ENCODE peak calls at places on chromosomes 13 and 19, in four cellular contexts. One of them, this sample, is unnamed.

GRCh38 chr13:48214519-48215121 is 18.4 kb upstream of the ITM2B start:
- DNase-seq in IMR-90: no peak
- DNase-seq in H9: no peak
- DNase-seq in H1: no peak
- DNase-seq in this sample: no peak

GRCh38 chr19:19113040-19113541 is 25.2 kb downstream of the TMEM161A start:
- DNase-seq in IMR-90: peak; percentile 74
- DNase-seq in H9: peak; percentile 84
- DNase-seq in H1: no peak
- DNase-seq in this sample: peak; percentile 54

GRCh38 chr19:35316560-35316959 is 12.4 kb upstream of the CD22 start:
- DNase-seq in IMR-90: no peak
- DNase-seq in H9: no peak
- DNase-seq in H1: no peak
- DNase-seq in this sample: no peak

GRCh38 chr13:62387642-62388041 is 972.0 kb upstream of the PCDH20 start:
- DNase-seq in IMR-90: peak; percentile 36
- DNase-seq in H9: no peak
- DNase-seq in H1: no peak
- DNase-seq in this sample: peak; percentile 41

GRCh38 chr19:8209965-8210659 is 942 bp downstream of the CERS4 start:
- DNase-seq in IMR-90: no peak
- DNase-seq in H9: no peak
- DNase-seq in H1: no peak
- DNase-seq in this sample: no peak

GRCh38 chr13:102040812-102041211 is 361.0 kb downstream of the FGF14 start:
- DNase-seq in IMR-90: no peak
- DNase-seq in H9: no peak
- DNase-seq in H1: no peak
- DNase-seq in this sample: no peak

GRCh38 chr19:30059741-30060140 is 117.7 kb downstream of the URI1 start:
- DNase-seq in IMR-90: no peak
- DNase-seq in H9: no peak
- DNase-seq in H1: no peak
- DNase-seq in this sample: no peak

GRCh38 chr13:109381546-109382180 is 404.7 kb downstream of the IRS2 start:
- DNase-seq in IMR-90: peak; percentile 71
- DNase-seq in H9: no peak
- DNase-seq in H1: no peak
- DNase-seq in this sample: no peak

GRCh38 chr13:37753776-37754175 is 115.8 kb downstream of the TRPC4 start:
- DNase-seq in IMR-90: no peak
- DNase-seq in H9: no peak
- DNase-seq in H1: no peak
- DNase-seq in this sample: peak; percentile 47

GRCh38 chr19:19105365-19106060 is 32.8 kb downstream of the TMEM161A start:
- DNase-seq in IMR-90: no peak
- DNase-seq in H9: peak; percentile 92
- DNase-seq in H1: no peak
- DNase-seq in this sample: peak; percentile 84

GRCh38 chr19:4870025-4870700 is 2.7 kb upstream of the PLIN3 start:
- DNase-seq in IMR-90: peak; percentile 92
- DNase-seq in H9: peak; percentile 81
- DNase-seq in H1: peak; percentile 49
- DNase-seq in this sample: peak; percentile 93

GRCh38 chr13:107348471-107348870 is 780.5 kb upstream of the ARGLU1 start:
- DNase-seq in IMR-90: peak; percentile 60
- DNase-seq in H9: no peak
- DNase-seq in H1: no peak
- DNase-seq in this sample: no peak

GRCh38 chr13:107348931-107349330 is 781.0 kb upstream of the ARGLU1 start:
- DNase-seq in IMR-90: peak; percentile 70
- DNase-seq in H9: no peak
- DNase-seq in H1: no peak
- DNase-seq in this sample: no peak

GRCh38 chr13:107347641-107348369 is 779.9 kb upstream of the ARGLU1 start:
- DNase-seq in IMR-90: no peak
- DNase-seq in H9: no peak
- DNase-seq in H1: no peak
- DNase-seq in this sample: no peak

DNA sequence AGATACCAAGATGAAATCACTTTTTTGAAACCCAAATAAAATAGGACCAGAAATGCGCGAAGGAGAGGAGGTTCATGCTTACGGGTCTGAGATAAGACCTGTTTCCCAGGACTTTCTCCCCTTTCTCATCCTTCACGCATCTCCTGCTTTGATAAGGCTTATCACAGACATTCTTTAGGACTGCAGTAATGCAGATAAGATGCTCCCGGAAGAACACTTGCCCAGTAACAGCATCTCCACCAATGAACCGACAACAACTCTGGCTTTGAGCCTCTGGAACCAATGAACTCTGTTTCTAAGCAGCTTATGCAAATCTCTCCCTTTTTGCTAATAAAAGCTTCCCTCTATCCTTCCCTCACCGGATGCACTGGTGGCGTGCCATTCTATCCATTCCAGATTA is 783.4 kb upstream of the ARGLU1 start:
- DNase-seq in IMR-90: peak; percentile 62
- DNase-seq in H9: no peak
- DNase-seq in H1: no peak
- DNase-seq in this sample: peak; percentile 98
- H4K5ac ChIP-seq in IMR-90: peak overlapping the region; percentile 58
- H4K5ac ChIP-seq in H9: no peak overlapping the region
- H4K5ac ChIP-seq in H1: no peak overlapping the region
- H4K5ac ChIP-seq in this sample: no peak overlapping the region

GRCh38 chr19:1132625-1133383 is 29.0 kb downstream of the GPX4 start:
- DNase-seq in IMR-90: no peak
- DNase-seq in H9: no peak
- DNase-seq in H1: no peak
- DNase-seq in this sample: no peak
- H2BK120ac ChIP-seq in IMR-90: peak overlapping the region; percentile 73
- H2BK120ac ChIP-seq in H9: no peak overlapping the region
- H2BK120ac ChIP-seq in H1: no peak overlapping the region
- H2BK120ac ChIP-seq in this sample: no peak overlapping the region

GRCh38 chr13:113531041-113531873 is 40.7 kb upstream of the DCUN1D2 start:
- DNase-seq in IMR-90: no peak
- DNase-seq in H9: peak; percentile 22
- DNase-seq in H1: no peak
- DNase-seq in this sample: no peak
- H4K5ac ChIP-seq in IMR-90: no peak overlapping the region
- H4K5ac ChIP-seq in H9: no peak overlapping the region
- H4K5ac ChIP-seq in H1: no peak overlapping the region
- H4K5ac ChIP-seq in this sample: no peak overlapping the region

GRCh38 chr13:44575035-44575434 is 1.1 kb downstream of the TSC22D1 start:
- DNase-seq in IMR-90: no peak
- DNase-seq in H9: no peak
- DNase-seq in H1: no peak
- DNase-seq in this sample: no peak

GRCh38 chr13:44577236-44578063 is 1.3 kb upstream of the TSC22D1 start:
- DNase-seq in IMR-90: peak; percentile 95
- DNase-seq in H9: peak; percentile 99
- DNase-seq in H1: peak; percentile 95
- DNase-seq in this sample: peak; percentile 98

GRCh38 chr13:44575741-44576395 is at the start of gene TSC22D1:
- DNase-seq in IMR-90: peak; percentile 56
- DNase-seq in H9: peak; percentile 33
- DNase-seq in H1: no peak
- DNase-seq in this sample: peak; percentile 57

GRCh38 chr13:44576396-44577235 is 486 bp upstream of the TSC22D1 start:
- DNase-seq in IMR-90: no peak
- DNase-seq in H9: no peak
- DNase-seq in H1: no peak
- DNase-seq in this sample: no peak

GRCh38 chr13:44578064-44578394 is 1.9 kb upstream of the TSC22D1 start:
- DNase-seq in IMR-90: no peak
- DNase-seq in H9: no peak
- DNase-seq in H1: no peak
- DNase-seq in this sample: peak; percentile 74
- H2BK120ac ChIP-seq in IMR-90: peak overlapping the region; percentile 66
- H2BK120ac ChIP-seq in H9: peak overlapping the region; percentile 97
- H2BK120ac ChIP-seq in H1: peak overlapping the region; percentile 12
- H2BK120ac ChIP-seq in this sample: no peak overlapping the region

GRCh38 chr19:46954502-46955004 is 65.1 kb upstream of the NPAS1 start:
- DNase-seq in IMR-90: no peak
- DNase-seq in H9: no peak
- DNase-seq in H1: no peak
- DNase-seq in this sample: no peak

GRCh38 chr19:46952874-46953273 is 66.8 kb upstream of the NPAS1 start:
- DNase-seq in IMR-90: no peak
- DNase-seq in H9: no peak
- DNase-seq in H1: no peak
- DNase-seq in this sample: no peak

GRCh38 chr19:46950526-46951235 is 69.0 kb upstream of the NPAS1 start:
- DNase-seq in IMR-90: no peak
- DNase-seq in H9: no peak
- DNase-seq in H1: no peak
- DNase-seq in this sample: no peak

GRCh38 chr19:46953955-46954501 is 65.6 kb upstream of the NPAS1 start:
- DNase-seq in IMR-90: no peak
- DNase-seq in H9: no peak
- DNase-seq in H1: no peak
- DNase-seq in this sample: no peak

GRCh38 chr19:46951236-46951986 is 68.2 kb upstream of the NPAS1 start:
- DNase-seq in IMR-90: peak; percentile 45
- DNase-seq in H9: no peak
- DNase-seq in H1: no peak
- DNase-seq in this sample: no peak
- H4K5ac ChIP-seq in IMR-90: no peak overlapping the region
- H4K5ac ChIP-seq in H9: no peak overlapping the region
- H4K5ac ChIP-seq in H1: no peak overlapping the region
- H4K5ac ChIP-seq in this sample: no peak overlapping the region

GRCh38 chr13:98549006-98549727 is 27.7 kb downstream of the STK24 start:
- DNase-seq in IMR-90: peak; percentile 98
- DNase-seq in H9: no peak
- DNase-seq in H1: no peak
- DNase-seq in this sample: no peak

GRCh38 chr13:98546402-98546801 is 30.5 kb downstream of the STK24 start:
- DNase-seq in IMR-90: no peak
- DNase-seq in H9: no peak
- DNase-seq in H1: no peak
- DNase-seq in this sample: peak; percentile 49

GRCh38 chr13:98549728-98550317 is 27.1 kb downstream of the STK24 start:
- DNase-seq in IMR-90: peak; percentile 60
- DNase-seq in H9: no peak
- DNase-seq in H1: no peak
- DNase-seq in this sample: no peak

GRCh38 chr13:98547455-98547854 is 29.5 kb downstream of the STK24 start:
- DNase-seq in IMR-90: no peak
- DNase-seq in H9: no peak
- DNase-seq in H1: no peak
- DNase-seq in this sample: no peak

DNA sequence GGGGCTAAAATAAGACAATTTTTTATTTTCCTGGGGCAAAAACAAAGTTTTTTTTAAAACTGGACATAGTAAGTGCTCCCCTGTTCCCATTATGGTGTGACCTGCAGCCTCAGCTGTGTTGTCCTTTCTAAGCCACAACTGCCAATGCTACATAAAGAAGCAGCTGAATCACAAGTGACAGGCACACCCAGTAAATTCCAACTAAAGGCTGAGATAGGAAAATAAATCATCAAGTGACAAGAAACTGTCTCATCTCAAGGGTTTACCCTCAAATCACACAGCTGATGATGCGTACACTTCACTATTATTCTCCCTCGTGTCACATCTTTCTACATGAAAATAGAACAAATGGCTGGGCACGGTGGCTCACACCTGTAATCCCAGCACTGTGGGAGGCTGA is 28.7 kb downstream of the STK24 start:
- DNase-seq in IMR-90: peak; percentile 42
- DNase-seq in H9: no peak
- DNase-seq in H1: no peak
- DNase-seq in this sample: no peak
- H2BK120ac ChIP-seq in IMR-90: peak overlapping the region; percentile 66
- H2BK120ac ChIP-seq in H9: no peak overlapping the region
- H2BK120ac ChIP-seq in H1: no peak overlapping the region
- H2BK120ac ChIP-seq in this sample: no peak overlapping the region

This sample was measured in mesendoderm.